ENCODE peak calls at places on chromosomes 5 and 9, in nine cellular contexts. E, U, X, T, D, L, H, J and A are unnamed samples.

GRCh38 chr9:76181020-76181641 is 213.1 kb downstream of the RFK start:
- DNase-seq in E (no peak), U (peak), X (no peak), T (no peak), D (no peak), L (no peak), H (no peak), J (no peak), A (no peak)

GRCh38 chr9:123302348-123303214 is 34.2 kb upstream of the STRBP start:
- DNase-seq in E (no peak), U (no peak), X (no peak), T (no peak), D (no peak), L (no peak), H (no peak), J (no peak), A (no peak)

GRCh38 chr9:114047717-114048116 is 30.4 kb downstream of the AMBP start:
- DNase-seq in E (no peak), U (no peak), X (no peak), T (no peak), D (peak), L (no peak), H (no peak), J (no peak), A (no peak)

GRCh38 chr5:69134126-69134525 is 32.8 kb upstream of the CCNB1 start:
- DNase-seq in E (no peak), U (no peak), X (no peak), T (no peak), D (no peak), L (no peak), H (no peak), J (no peak), A (no peak)

GRCh38 chr5:119949426-119949999 is 320.2 kb downstream of the FAM170A start:
- DNase-seq in E (no peak), U (no peak), X (no peak), T (no peak), D (no peak), L (no peak), H (no peak), J (no peak), A (no peak)

GRCh38 chr5:63401434-63402046 is 560.7 kb downstream of the HTR1A start:
- DNase-seq in E (peak), U (peak), X (peak), T (peak), D (peak), L (peak), H (peak), J (peak), A (peak)

GRCh38 chr9:108746864-108747263 is 108.9 kb downstream of the ACTL7B start:
- DNase-seq in E (no peak), U (no peak), X (no peak), T (no peak), D (no peak), L (no peak), H (no peak), J (no peak), A (no peak)

GRCh38 chr5:58314356-58315045 is 145.4 kb downstream of the PLK2 start:
- DNase-seq in E (no peak), U (no peak), X (no peak), T (no peak), D (no peak), L (no peak), H (no peak), J (no peak), A (no peak)

GRCh38 chr9:87322840-87323635 is 174.6 kb upstream of the DAPK1 start:
- DNase-seq in E (no peak), U (no peak), X (no peak), T (no peak), D (no peak), L (no peak), H (no peak), J (no peak), A (no peak)

GRCh38 chr9:133742849-133743444 is 4.8 kb upstream of the SARDH start:
- DNase-seq in E (peak), U (peak), X (no peak), T (peak), D (peak), L (peak), H (peak), J (peak), A (peak)

GRCh38 chr5:102295534-102296228 is 403 bp downstream of the SLCO4C1 start:
- DNase-seq in E (peak), U (peak), X (no peak), T (peak), D (peak), L (peak), H (peak), J (no peak), A (no peak)

GRCh38 chr5:102294996-102295395 is 1.1 kb downstream of the SLCO4C1 start:
- DNase-seq in E (no peak), U (no peak), X (no peak), T (no peak), D (no peak), L (no peak), H (no peak), J (no peak), A (no peak)

DNA sequence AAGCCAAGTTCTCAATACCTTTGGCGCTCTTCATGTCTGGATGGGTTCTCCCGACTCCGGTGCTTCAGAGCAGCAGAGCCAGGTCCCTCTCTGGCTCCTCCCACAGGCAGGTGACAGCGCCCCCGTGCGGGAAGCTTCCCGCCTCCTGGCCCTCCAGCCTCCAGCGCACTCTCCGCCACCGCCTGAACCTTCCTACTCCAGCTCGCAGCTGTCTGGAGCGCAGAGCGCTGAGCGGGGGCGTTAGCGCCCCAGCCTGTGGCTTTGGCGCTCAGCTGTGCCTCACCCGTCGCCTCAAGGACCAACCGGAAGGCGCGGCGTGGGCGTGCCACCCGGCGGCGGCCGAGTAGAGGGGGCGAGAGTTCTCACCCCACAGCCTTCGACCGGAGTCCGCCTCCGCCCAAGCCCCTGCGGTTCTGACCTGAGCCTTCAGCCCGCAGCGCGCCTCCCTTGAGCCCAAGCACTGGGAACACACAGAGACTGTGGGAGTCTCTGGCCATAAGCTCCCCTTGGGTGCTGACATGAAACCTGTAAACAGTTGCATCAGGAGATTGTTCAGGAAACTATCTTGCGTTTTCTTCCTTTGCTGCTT is at the start of gene SLCO4C1:
- DNase-seq in E (peak), U (peak), X (peak), T (peak), D (peak), L (peak), H (peak), J (peak), A (peak)
- TF ChIP-seq CTCF in E (peak), U (peak), X (peak), T (peak), D (peak), L (peak), H (peak), J (peak), A (peak)

DNA sequence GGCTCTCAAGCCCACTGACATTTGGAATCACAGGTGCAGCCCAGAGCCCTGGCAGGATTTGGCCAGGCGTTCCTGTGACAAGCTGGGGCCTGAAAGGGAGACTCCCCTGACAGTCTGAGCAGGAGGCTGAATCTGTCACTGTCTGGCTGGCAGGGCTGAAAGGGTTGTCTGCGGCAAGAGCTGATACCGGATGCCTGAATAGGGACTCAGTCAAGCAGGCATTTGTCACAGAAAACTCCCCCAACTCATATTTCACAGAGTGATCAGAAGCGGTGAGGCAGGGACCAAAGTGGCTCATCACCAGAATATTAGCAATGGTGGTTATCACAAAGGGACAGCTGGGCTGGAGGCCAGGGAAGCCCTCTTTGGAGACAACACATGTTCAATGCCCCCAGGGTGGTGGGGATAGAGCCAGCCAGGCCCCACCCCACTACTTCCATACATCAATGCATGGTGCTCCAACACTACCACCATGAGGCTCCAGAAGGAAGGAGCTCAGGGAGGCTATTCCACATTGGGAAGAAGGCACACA is 295.5 kb downstream of the DTWD2 start:
- DNase-seq in E (no peak), U (peak), X (no peak), T (no peak), D (peak), L (no peak), H (no peak), J (no peak), A (peak)
- TF ChIP-seq CTCF in E (no peak), U (no peak), X (no peak), T (no peak), D (no peak), L (no peak), H (no peak), J (no peak), A (no peak)

GRCh38 chr9:130732131-130732530 is 38.6 kb downstream of the EXOSC2 start:
- DNase-seq in E (no peak), U (no peak), X (no peak), T (no peak), D (peak), L (no peak), H (no peak), J (no peak), A (no peak)
- TF ChIP-seq CTCF in E (no peak), U (no peak), X (no peak), T (peak), D (peak), L (no peak), H (no peak), J (no peak), A (no peak)

GRCh38 chr9:135997070-135998012 is 36.2 kb upstream of the UBAC1 start:
- DNase-seq in E (no peak), U (no peak), X (no peak), T (no peak), D (no peak), L (no peak), H (no peak), J (no peak), A (peak)
- TF ChIP-seq CTCF in E (no peak), U (no peak), X (no peak), T (no peak), D (no peak), L (no peak), H (no peak), J (no peak), A (no peak)

GRCh38 chr5:33336911-33337620 is 103.7 kb upstream of the TARS1 start:
- DNase-seq in E (no peak), U (no peak), X (no peak), T (no peak), D (no peak), L (no peak), H (no peak), J (no peak), A (no peak)

GRCh38 chr5:33340195-33340594 is 100.6 kb upstream of the TARS1 start:
- DNase-seq in E (no peak), U (no peak), X (no peak), T (no peak), D (no peak), L (no peak), H (peak), J (no peak), A (no peak)

GRCh38 chr5:33337621-33337960 is 103.2 kb upstream of the TARS1 start:
- DNase-seq in E (no peak), U (no peak), X (no peak), T (no peak), D (no peak), L (no peak), H (no peak), J (no peak), A (no peak)

GRCh38 chr5:33339413-33339812 is 101.4 kb upstream of the TARS1 start:
- DNase-seq in E (no peak), U (no peak), X (no peak), T (no peak), D (no peak), L (no peak), H (no peak), J (no peak), A (no peak)

GRCh38 chr5:33338336-33339110 is 102.2 kb upstream of the TARS1 start:
- DNase-seq in E (no peak), U (no peak), X (no peak), T (no peak), D (no peak), L (no peak), H (no peak), J (no peak), A (no peak)
- TF ChIP-seq CTCF in E (no peak), U (no peak), X (no peak), T (no peak), D (no peak), L (no peak), H (no peak), J (no peak), A (no peak)